ENCODE peak calls at places on chromosomes 6 and 20, in nine cellular contexts. A is astrocyte of the spinal cord, Y is type B pancreatic cell, I is GM23338, Z is psoas muscle, F is WTC11, M is hepatocyte, J is cardiac fibroblast, G is progenitor cell of endocrine pancreas. U is an unnamed sample.

GRCh38 chr20:9408422-9409300 is 105.7 kb upstream of the LAMP5 start:
- DNase-seq in Z (no peak), Y (no peak), J (peak), M (no peak), G (no peak), I (no peak), A (peak), F (no peak), U (no peak)

GRCh38 chr6:100105138-100105537 is 111.1 kb upstream of the MCHR2 start:
- DNase-seq in J (no peak), F (no peak), A (no peak), M (no peak), Y (no peak), I (no peak), Z (no peak), G (no peak), U (no peak)

GRCh38 chr6:150499882-150500312 is 99.8 kb upstream of the PLEKHG1 start:
- DNase-seq in G (no peak), M (no peak), A (no peak), Y (no peak), J (no peak), I (no peak), F (no peak), Z (no peak), U (no peak)

GRCh38 chr6:84193140-84193708 is 34.2 kb downstream of the CEP162 start:
- DNase-seq in F (no peak), G (no peak), J (peak), M (no peak), A (peak), Y (no peak), Z (no peak), I (no peak), U (no peak)

GRCh38 chr20:39524371-39524911 is 562.3 kb downstream of the DHX35 start:
- DNase-seq in Z (no peak), A (no peak), G (no peak), I (no peak), Y (no peak), F (no peak), J (no peak), M (peak), U (no peak)

GRCh38 chr6:117919775-117920492 is 12.9 kb downstream of the SLC35F1 start:
- DNase-seq in G (peak), M (peak), Y (no peak), F (peak), A (no peak), Z (peak), I (peak), J (no peak), U (no peak)

GRCh38 chr6:150711584-150712501 is 112.2 kb downstream of the PLEKHG1 start:
- DNase-seq in I (no peak), F (no peak), J (no peak), A (no peak), Z (peak), G (no peak), M (no peak), Y (no peak), U (no peak)

GRCh38 chr20:61430228-61430624 is 178.2 kb downstream of the CDH4 start:
- DNase-seq in M (no peak), A (no peak), F (no peak), I (no peak), G (no peak), J (no peak), Y (no peak), Z (no peak), U (no peak)

GRCh38 chr6:168411130-168411529 is 29.9 kb upstream of the SMOC2 start:
- DNase-seq in Y (no peak), F (no peak), I (no peak), Z (no peak), M (no peak), G (no peak), J (no peak), A (no peak), U (peak)

GRCh38 chr6:34381086-34381485 is 11.4 kb downstream of the NUDT3 start:
- DNase-seq in M (no peak), A (no peak), Y (no peak), J (peak), F (no peak), I (no peak), G (no peak), Z (no peak), U (no peak)

GRCh38 chr20:34947336-34947735 is 8.3 kb downstream of the GSS start:
- DNase-seq in J (no peak), Z (no peak), A (no peak), I (no peak), M (no peak), Y (no peak), G (no peak), F (no peak), U (no peak)

GRCh38 chr6:5506149-5506548 is 244.8 kb downstream of the FARS2 start:
- DNase-seq in J (no peak), M (no peak), Y (no peak), Z (no peak), I (no peak), A (no peak), G (no peak), F (no peak), U (no peak)

GRCh38 chr20:17759449-17759848 is 59.7 kb downstream of the BANF2 start:
- DNase-seq in F (no peak), A (no peak), M (peak), I (no peak), J (no peak), G (no peak), Z (no peak), Y (no peak), U (no peak)

GRCh38 chr20:33370296-33370695 is 31.0 kb downstream of the CDK5RAP1 start:
- DNase-seq in Z (no peak), J (peak), A (no peak), G (no peak), M (no peak), Y (no peak), I (no peak), F (no peak), U (no peak)

GRCh38 chr20:62980970-62981369 is 25.8 kb downstream of the BHLHE23 start:
- DNase-seq in Y (no peak), G (no peak), J (no peak), Z (no peak), A (no peak), M (no peak), F (no peak), I (peak), U (no peak)

GRCh38 chr6:84801250-84801649 is 36.9 kb upstream of the TBX18 start:
- DNase-seq in M (no peak), Y (no peak), G (no peak), F (no peak), J (peak), Z (no peak), I (no peak), A (no peak), U (no peak)

GRCh38 chr6:89432875-89433636 is at the start of gene ANKRD6:
- DNase-seq in A (peak), F (peak), G (peak), I (peak), M (peak), Z (peak), J (peak), Y (peak), U (peak)

GRCh38 chr6:38193486-38194281 is 374.2 kb downstream of the ZFAND3 start:
- DNase-seq in J (no peak), F (no peak), M (no peak), Z (no peak), A (no peak), G (no peak), I (no peak), Y (no peak), U (no peak)

GRCh38 chr6:168192901-168193815 is 114.1 kb upstream of the FRMD1 start:
- DNase-seq in I (no peak), Y (peak), F (no peak), J (no peak), A (no peak), G (no peak), M (no peak), Z (no peak), U (peak)

GRCh38 chr6:153150767-153151440 is 19.8 kb upstream of the RGS17 start:
- DNase-seq in F (no peak), M (no peak), A (no peak), J (no peak), I (no peak), Z (no peak), Y (no peak), G (no peak), U (no peak)

GRCh38 chr6:37860226-37860839 is 40.8 kb downstream of the ZFAND3 start:
- DNase-seq in Z (no peak), Y (no peak), M (peak), F (no peak), I (peak), A (peak), G (no peak), J (peak), U (no peak)

GRCh38 chr6:113427617-113428016 is 429.5 kb upstream of the MARCKS start:
- DNase-seq in F (no peak), J (no peak), A (no peak), M (no peak), I (no peak), Z (no peak), Y (no peak), G (no peak), U (no peak)

GRCh38 chr6:142313284-142313683 is 11.5 kb downstream of the ADGRG6 start:
- DNase-seq in A (peak), I (no peak), F (no peak), Z (no peak), M (peak), G (no peak), Y (no peak), J (peak), U (no peak)

GRCh38 chr20:7327815-7328214 is 560.3 kb downstream of the BMP2 start:
- DNase-seq in I (no peak), J (no peak), Y (no peak), G (no peak), Z (no peak), A (no peak), F (no peak), M (no peak), U (no peak)

GRCh38 chr6:157597461-157598312 is 216.7 kb downstream of the ZDHHC14 start:
- DNase-seq in J (peak), Z (peak), A (peak), I (peak), Y (no peak), F (peak), G (no peak), M (peak), U (peak)

GRCh38 chr6:90397929-90398674 is 101.5 kb upstream of the BACH2 start:
- DNase-seq in Y (no peak), I (no peak), J (no peak), Z (no peak), A (no peak), M (peak), F (no peak), G (no peak), U (no peak)

GRCh38 chr6:154370545-154370944 is 13.9 kb upstream of the IPCEF1 start:
- DNase-seq in A (peak), Y (no peak), M (peak), J (peak), Z (no peak), F (no peak), I (peak), G (no peak), U (peak)

GRCh38 chr6:90494067-90494773 is 92.7 kb downstream of the MAP3K7 start:
- DNase-seq in A (peak), Z (no peak), M (no peak), Y (no peak), F (peak), J (no peak), G (no peak), I (peak), U (no peak)

DNA sequence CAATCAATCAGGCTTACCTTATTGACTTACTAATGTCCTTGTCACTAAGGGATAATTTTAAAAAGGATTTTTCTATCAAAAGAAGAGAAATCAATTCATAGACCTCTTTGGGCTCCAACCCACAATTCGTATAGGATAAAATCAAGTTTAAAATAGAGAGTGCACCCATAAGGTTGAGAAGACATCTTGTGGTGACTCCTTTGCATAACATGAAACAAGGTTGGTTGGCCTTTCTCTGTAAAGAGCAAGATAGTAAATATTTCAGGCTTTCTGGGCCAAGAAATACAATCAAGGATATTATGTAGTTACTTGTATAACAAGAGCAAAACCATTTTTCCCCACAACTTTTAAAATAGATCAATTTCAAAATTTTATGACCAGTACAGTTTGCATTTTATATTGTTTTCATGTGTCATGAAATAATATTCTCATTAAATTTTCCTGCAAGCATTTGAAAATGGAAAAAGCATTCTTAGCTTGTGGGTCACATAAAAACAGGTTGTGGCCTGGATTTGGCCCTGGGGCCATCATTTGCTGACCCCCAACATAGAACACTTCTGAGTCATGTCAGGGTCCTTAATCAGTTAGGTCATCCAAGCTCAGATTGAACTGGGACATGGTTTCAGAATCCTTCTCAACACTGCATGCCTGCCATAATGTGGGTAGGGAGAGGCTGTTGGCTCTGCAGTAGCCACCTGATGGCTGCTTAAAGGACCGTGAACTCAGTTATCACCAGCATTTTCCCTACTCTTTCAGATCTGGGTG is 76.7 kb downstream of the MYB start:
- DNase-seq in A (no peak), I (no peak), Z (no peak), M (no peak), J (peak), Y (no peak), G (no peak), F (no peak), U (peak)
- TF ChIP-seq CTCF in A (peak), I (no peak), Z (peak), M (peak), J (no peak), Y (no peak), G (no peak), F (no peak), U (peak)

GRCh38 chr20:45320948-45321595 is 13.0 kb upstream of the MATN4 start:
- DNase-seq in Y (no peak), F (no peak), G (no peak), M (no peak), Z (no peak), J (no peak), I (no peak), A (no peak), U (no peak)

GRCh38 chr20:45323731-45324130 is 15.6 kb upstream of the MATN4 start:
- DNase-seq in G (no peak), Y (no peak), M (no peak), F (no peak), Z (no peak), A (no peak), J (no peak), I (no peak), U (no peak)

GRCh38 chr20:45325367-45325766 is 17.3 kb upstream of the MATN4 start:
- DNase-seq in A (no peak), Z (no peak), G (no peak), M (no peak), I (no peak), Y (no peak), F (no peak), J (no peak), U (no peak)

GRCh38 chr20:45318948-45319347 is 10.8 kb upstream of the MATN4 start:
- DNase-seq in G (no peak), F (no peak), Z (no peak), M (no peak), Y (no peak), I (no peak), J (no peak), A (no peak), U (no peak)

GRCh38 chr20:45322952-45323383 is 14.9 kb upstream of the MATN4 start:
- DNase-seq in A (no peak), Y (no peak), Z (peak), M (peak), G (no peak), J (peak), F (no peak), I (no peak), U (no peak)
- TF ChIP-seq CTCF in A (peak), Y (no peak), Z (peak), M (peak), G (no peak), J (no peak), F (no peak), I (peak), U (peak)

GRCh38 chr6:11224252-11224965 is 8.1 kb downstream of the NEDD9 start:
- DNase-seq in Y (no peak), J (peak), Z (no peak), F (no peak), I (no peak), M (no peak), A (peak), G (no peak), U (no peak)
- TF ChIP-seq CTCF in Y (no peak), J (no peak), Z (no peak), F (no peak), I (no peak), M (no peak), A (no peak), G (no peak), U (no peak)

GRCh38 chr6:108336971-108337370 is 42.1 kb downstream of the AFG1L start:
- DNase-seq in Z (no peak), F (no peak), M (no peak), I (no peak), J (no peak), G (no peak), Y (no peak), A (no peak), U (no peak)
- TF ChIP-seq CTCF in Z (no peak), F (no peak), M (no peak), I (no peak), J (no peak), G (no peak), Y (no peak), A (no peak), U (no peak)

GRCh38 chr6:74953708-74954107 is 252.1 kb downstream of the COL12A1 start:
- DNase-seq in M (no peak), Z (no peak), A (no peak), F (no peak), I (no peak), J (no peak), Y (no peak), G (no peak), U (no peak)

GRCh38 chr6:74956559-74957428 is 249.1 kb downstream of the COL12A1 start:
- DNase-seq in I (no peak), G (no peak), J (no peak), F (no peak), Z (no peak), A (no peak), Y (no peak), M (no peak), U (no peak)
- TF ChIP-seq CTCF in I (peak), G (no peak), J (no peak), F (no peak), Z (no peak), A (no peak), Y (no peak), M (no peak), U (no peak)

GRCh38 chr6:44001318-44001868 is 125.9 kb downstream of the MRPL14 start:
- DNase-seq in I (peak), A (no peak), Z (no peak), F (peak), Y (no peak), G (no peak), M (peak), J (peak), U (no peak)
- TF ChIP-seq CTCF in I (peak), A (peak), Z (peak), F (peak), Y (peak), G (peak), M (peak), J (peak), U (peak)

GRCh38 chr6:123625697-123626096 is 11.1 kb downstream of the TRDN start:
- DNase-seq in Y (no peak), F (no peak), I (no peak), A (no peak), M (no peak), J (no peak), G (no peak), Z (no peak), U (no peak)
- TF ChIP-seq CTCF in Y (no peak), F (no peak), I (no peak), A (no peak), M (no peak), J (no peak), G (no peak), Z (no peak), U (no peak)

U was measured in osteocyte.